ENCODE peak calls at places on chromosomes 11 and 22, in seven cellular contexts. Q is PC-9, A is PC-3, X is MM.1S, W is HCT116, Y is GM23248, E is hepatocyte. O is an unnamed sample. For H3K9me2, the result is how much of the 10 kb centered on the place peaks cover.

GRCh38 chr11:47923667-47924066 is 56.7 kb upstream of the PTPRJ start:
- DNase-seq in Q (no peak), A (no peak), X (no peak), W (no peak), Y (peak), E (no peak), O (no peak)

GRCh38 chr22:30017375-30017774 is 62.9 kb upstream of the HORMAD2 start:
- DNase-seq in Q (no peak), A (peak), X (no peak), W (no peak), Y (peak), E (no peak), O (no peak)

GRCh38 chr11:94027210-94027609 is 6.1 kb downstream of the HEPHL1 start:
- DNase-seq in Q (no peak), A (no peak), X (no peak), W (no peak), Y (no peak), E (no peak), O (no peak)

GRCh38 chr22:33971561-33971961 is 51.3 kb upstream of the LARGE1 start:
- DNase-seq in Q (no peak), A (no peak), X (no peak), W (no peak), Y (peak), E (peak), O (no peak)

GRCh38 chr11:44814881-44815592 is 88.3 kb downstream of the TSPAN18 start:
- DNase-seq in Q (no peak), A (no peak), X (no peak), W (no peak), Y (peak), E (no peak), O (no peak)

GRCh38 chr22:20128902-20129746 is 2.5 kb upstream of the ZDHHC8 start:
- DNase-seq in Q (peak), A (peak), X (peak), W (no peak), Y (peak), E (no peak), O (peak)

GRCh38 chr22:46758867-46759290 is 3.6 kb upstream of the TBC1D22A start:
- DNase-seq in Q (peak), A (peak), X (peak), W (peak), Y (peak), E (peak), O (peak)

GRCh38 chr22:36922097-36922608 is 8.7 kb downstream of the CSF2RB start:
- DNase-seq in Q (peak), A (no peak), X (no peak), W (no peak), Y (peak), E (peak), O (peak)

GRCh38 chr11:68471360-68472340 is 11.1 kb downstream of the PPP6R3 start:
- DNase-seq in Q (no peak), A (no peak), X (no peak), W (no peak), Y (peak), E (no peak), O (no peak)

GRCh38 chr11:124115782-124116616 is 749 bp downstream of the VWA5A start:
- DNase-seq in Q (no peak), A (no peak), X (no peak), W (no peak), Y (no peak), E (peak), O (peak)

GRCh38 chr11:128235446-128235845 is 351.9 kb downstream of the ETS1 start:
- DNase-seq in Q (no peak), A (peak), X (no peak), W (no peak), Y (no peak), E (peak), O (peak)

GRCh38 chr11:4178813-4179662 is 84.4 kb downstream of the RRM1 start:
- DNase-seq in Q (no peak), A (no peak), X (no peak), W (no peak), Y (no peak), E (no peak), O (no peak)

GRCh38 chr11:86575208-86575855 is 97.1 kb downstream of the ME3 start:
- DNase-seq in Q (no peak), A (no peak), X (no peak), W (no peak), Y (no peak), E (no peak), O (no peak)

GRCh38 chr11:95522871-95523270 is 266.7 kb downstream of the FAM76B start:
- DNase-seq in Q (no peak), A (no peak), X (no peak), W (no peak), Y (peak), E (no peak), O (no peak)

GRCh38 chr11:68677432-68677831 is 6.9 kb upstream of the GAL start:
- DNase-seq in Q (peak), A (peak), X (no peak), W (peak), Y (peak), E (peak), O (peak)

GRCh38 chr22:23245799-23246136 is 65.5 kb downstream of the BCR start:
- DNase-seq in Q (no peak), A (no peak), X (no peak), W (no peak), Y (peak), E (no peak), O (no peak)

GRCh38 chr11:39367526-39367925 is 2091.9 kb downstream of the LRRC4C start:
- DNase-seq in Q (no peak), A (no peak), X (no peak), W (no peak), Y (no peak), E (no peak), O (no peak)

GRCh38 chr22:30250713-30251267 is 4.2 kb upstream of the LIF start:
- DNase-seq in Q (peak), A (peak), X (no peak), W (no peak), Y (peak), E (peak), O (no peak)

GRCh38 chr22:30444632-30445437 is 19.3 kb downstream of the MTFP1 start:
- DNase-seq in Q (peak), A (peak), X (peak), W (peak), Y (peak), E (peak), O (peak)

GRCh38 chr22:36443198-36443770 is 38.2 kb downstream of the TXN2 start:
- DNase-seq in Q (no peak), A (no peak), X (no peak), W (no peak), Y (no peak), E (no peak), O (no peak)

GRCh38 chr22:44589831-44590230 is 91.8 kb upstream of the RTL6 start:
- DNase-seq in Q (no peak), A (no peak), X (no peak), W (no peak), Y (no peak), E (no peak), O (no peak)

GRCh38 chr11:20688761-20689160 is 19.4 kb downstream of the NELL1 start:
- DNase-seq in Q (no peak), A (no peak), X (no peak), W (no peak), Y (no peak), E (no peak), O (no peak)

GRCh38 chr22:37343343-37343742 is 61.0 kb downstream of the CYTH4 start:
- DNase-seq in Q (no peak), A (no peak), X (no peak), W (no peak), Y (no peak), E (no peak), O (no peak)

GRCh38 chr11:66875376-66875775 is 18.5 kb downstream of the LRFN4 start:
- DNase-seq in Q (no peak), A (no peak), X (no peak), W (no peak), Y (no peak), E (no peak), O (no peak)

GRCh38 chr11:19220903-19221682 is 19.3 kb upstream of the CSRP3 start:
- DNase-seq in Q (no peak), A (no peak), X (no peak), W (no peak), Y (no peak), E (no peak), O (no peak)

GRCh38 chr11:62926669-62927455 is 5.7 kb upstream of the CHRM1 start:
- DNase-seq in Q (no peak), A (no peak), X (no peak), W (no peak), Y (no peak), E (no peak), O (no peak)
- TF ChIP-seq EZH2 in Q (no peak), A (no peak), X (no peak), W (no peak), Y (no peak), E (peak), O (peak)

GRCh38 chr11:108369064-108369463 is 98.3 kb downstream of the C11orf65 start:
- DNase-seq in Q (no peak), A (no peak), X (no peak), W (no peak), Y (no peak), E (no peak), O (no peak)

GRCh38 chr11:108368134-108368533 is 99.2 kb downstream of the C11orf65 start:
- DNase-seq in Q (no peak), A (peak), X (no peak), W (no peak), Y (peak), E (no peak), O (no peak)

DNA sequence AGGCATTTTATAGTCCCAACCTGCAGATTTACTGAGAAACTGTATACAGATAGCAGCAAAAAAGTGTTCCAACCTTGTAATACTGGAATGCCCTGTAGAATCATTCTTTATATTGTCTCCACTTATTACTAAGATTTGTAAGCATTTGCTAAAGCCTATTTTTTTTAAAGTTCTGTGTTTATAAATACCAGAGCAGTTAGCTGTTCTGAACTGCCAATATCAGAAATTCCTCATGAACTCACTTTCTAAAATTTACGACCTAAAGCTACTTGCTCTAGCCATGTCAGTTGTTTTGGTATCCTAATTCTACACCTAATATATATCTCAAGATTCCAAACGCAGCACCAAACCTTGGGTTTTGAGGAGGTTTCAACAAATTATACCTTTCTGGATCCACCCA is 103.2 kb downstream of the C11orf65 start:
- DNase-seq in Q (no peak), A (peak), X (no peak), W (no peak), Y (peak), E (no peak), O (no peak)
- H3K9me2 ChIP-seq in Q (under half), A (under half), X (under half), W (under half), Y (under half), E (under half), O (under half)

DNA sequence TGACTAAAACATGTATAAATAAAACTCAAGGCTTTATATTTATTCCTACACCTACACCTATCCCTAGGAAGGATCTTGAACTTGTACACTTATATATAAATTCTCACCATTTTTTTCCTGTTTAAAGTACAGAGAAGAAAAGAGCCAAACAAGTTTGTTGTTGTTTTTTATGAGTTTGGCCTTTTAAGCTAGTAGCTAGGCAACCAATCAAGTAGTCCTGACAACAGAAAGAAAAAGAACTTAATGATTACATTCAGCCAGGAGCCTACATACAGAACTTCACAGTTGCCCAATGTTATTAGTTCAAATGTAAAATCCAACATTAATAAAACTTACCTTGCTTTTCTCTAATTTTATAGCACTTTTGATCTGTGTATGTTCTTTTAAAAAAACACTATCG is 316.2 kb downstream of the SOX6 start:
- DNase-seq in Q (no peak), A (no peak), X (no peak), W (no peak), Y (no peak), E (no peak), O (no peak)
- TF ChIP-seq EZH2 in Q (no peak), A (no peak), X (no peak), W (no peak), Y (no peak), E (no peak), O (no peak)

GRCh38 chr11:130066338-130066737 is 3.4 kb upstream of the APLP2 start:
- DNase-seq in Q (no peak), A (no peak), X (no peak), W (no peak), Y (no peak), E (no peak), O (no peak)
- H3K9me2 ChIP-seq in Q (under half), A (under half), X (under half), W (under half), Y (under half), E (under half), O (under half)

GRCh38 chr22:41041532-41041931 is 50.9 kb upstream of the EP300 start:
- DNase-seq in Q (no peak), A (no peak), X (no peak), W (no peak), Y (no peak), E (no peak), O (no peak)

GRCh38 chr22:41038732-41039131 is 53.7 kb upstream of the EP300 start:
- DNase-seq in Q (no peak), A (no peak), X (no peak), W (no peak), Y (peak), E (no peak), O (no peak)

GRCh38 chr22:41036924-41037323 is 55.5 kb upstream of the EP300 start:
- DNase-seq in Q (no peak), A (no peak), X (no peak), W (no peak), Y (no peak), E (no peak), O (no peak)

GRCh38 chr22:41043727-41044126 is 48.7 kb upstream of the EP300 start:
- DNase-seq in Q (no peak), A (no peak), X (no peak), W (no peak), Y (no peak), E (no peak), O (no peak)

DNA sequence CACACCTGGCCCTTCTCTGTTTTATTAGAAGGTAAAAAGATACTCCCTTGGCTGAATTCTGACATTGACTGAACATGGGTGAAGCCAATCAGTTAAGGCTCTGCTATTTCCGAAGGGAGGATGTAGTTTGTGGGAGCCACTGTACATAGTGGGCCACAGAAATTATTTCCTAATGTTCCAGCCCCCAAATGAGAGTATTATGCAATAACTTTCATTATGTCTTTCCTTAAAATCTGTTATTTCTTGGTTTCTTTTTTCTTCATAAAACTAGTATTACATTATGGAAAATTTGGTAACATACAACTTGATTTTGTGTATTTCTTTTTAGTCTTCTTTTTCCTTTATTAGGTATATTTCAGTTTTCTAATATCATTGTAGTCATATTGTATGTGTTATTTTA is 51.9 kb upstream of the EP300 start:
- DNase-seq in Q (no peak), A (no peak), X (no peak), W (no peak), Y (no peak), E (no peak), O (no peak)
- TF ChIP-seq EZH2 in Q (no peak), A (no peak), X (no peak), W (no peak), Y (no peak), E (no peak), O (no peak)

DNA sequence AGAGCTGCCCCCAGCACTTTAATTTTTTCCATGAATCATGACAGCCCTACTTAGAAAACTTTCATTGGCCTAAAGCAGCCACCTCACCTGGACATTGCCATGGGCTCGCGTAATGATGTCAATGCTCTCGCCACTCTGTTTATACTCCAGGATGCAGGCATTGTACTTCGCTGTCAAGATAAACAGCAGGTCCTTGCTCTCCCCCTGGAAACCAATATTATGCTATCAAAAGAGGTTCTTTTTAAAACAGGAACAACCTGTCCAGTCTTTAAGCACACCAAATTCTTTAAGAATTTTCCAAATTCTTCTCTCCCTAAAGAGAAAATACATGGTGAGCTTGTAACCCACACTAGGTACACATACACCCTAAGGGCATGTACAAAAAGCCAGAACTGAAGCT is 3.0 kb downstream of the DDB1 start:
- DNase-seq in Q (no peak), A (no peak), X (no peak), W (no peak), Y (no peak), E (no peak), O (no peak)
- H3K9me2 ChIP-seq in Q (under half), A (under half), X (under half), W (under half), Y (under half), E (under half), O (under half)

GRCh38 chr11:32426192-32426591 is 9.1 kb downstream of the WT1 start:
- DNase-seq in Q (no peak), A (no peak), X (no peak), W (no peak), Y (no peak), E (no peak), O (peak)
- TF ChIP-seq EZH2 in Q (no peak), A (no peak), X (no peak), W (no peak), Y (peak), E (no peak), O (no peak)

GRCh38 chr11:65186701-65187100 is 5.0 kb downstream of the CAPN1 start:
- DNase-seq in Q (no peak), A (no peak), X (no peak), W (no peak), Y (no peak), E (no peak), O (no peak)
- H3K9me2 ChIP-seq in Q (under half), A (under half), X (under half), W (under half), Y (under half), E (under half), O (under half)

GRCh38 chr11:119741369-119742262 is 12.6 kb upstream of the NECTIN1 start:
- DNase-seq in Q (peak), A (peak), X (peak), W (no peak), Y (peak), E (peak), O (peak)
- TF ChIP-seq EZH2 in Q (no peak), A (no peak), X (no peak), W (no peak), Y (no peak), E (peak), O (no peak)

GRCh38 chr11:78270993-78271392 is 82.3 kb downstream of the USP35 start:
- DNase-seq in Q (no peak), A (no peak), X (no peak), W (no peak), Y (no peak), E (no peak), O (no peak)
- H3K9me2 ChIP-seq in Q (under half), A (under half), X (under half), W (under half), Y (under half), E (under half), O (under half)

O was measured in GM23338.